ENCODE peak calls at places on chromosome X, in seven cellular contexts. W is cardiac fibroblast; I is pancreas; M is CD8-positive, alpha-beta T cell; P is fibroblast of the aortic adventitia; Y is choroid plexus epithelial cell; H is HFF-Myc. D is an unnamed sample.

GRCh38 chrX:35858916-35859315 is 60.6 kb upstream of the CFAP47 start:
- DNase-seq in Y (no peak), M (no peak), I (no peak), H (no peak), P (no peak), W (no peak), D (no peak)

GRCh38 chrX:1685460-1685859 is 70.6 kb downstream of the ASMT start:
- DNase-seq in H (no peak), W (no peak), P (no peak), Y (no peak), I (no peak), M (no peak), D (no peak)

GRCh38 chrX:40415675-40416074 is 165.1 kb upstream of the ATP6AP2 start:
- DNase-seq in M (no peak), P (no peak), I (no peak), W (no peak), Y (no peak), H (no peak), D (peak)

GRCh38 chrX:14356401-14356800 is 172.9 kb upstream of the GLRA2 start:
- DNase-seq in W (no peak), M (no peak), I (no peak), H (no peak), P (peak), Y (peak), D (no peak)

GRCh38 chrX:38941675-38942074 is 140.4 kb downstream of the MID1IP1 start:
- DNase-seq in P (peak), H (no peak), Y (no peak), I (no peak), W (peak), M (no peak), D (no peak)

GRCh38 chrX:137746289-137746688 is 180.4 kb downstream of the ZIC3 start:
- DNase-seq in Y (no peak), I (no peak), M (no peak), W (no peak), H (no peak), P (no peak), D (no peak)

GRCh38 chrX:38304010-38304409 is 23.3 kb downstream of the RPGR start:
- DNase-seq in H (no peak), Y (peak), M (no peak), P (peak), W (peak), I (no peak), D (no peak)

GRCh38 chrX:53984895-53985294 is 59.4 kb downstream of the PHF8 start:
- DNase-seq in I (no peak), W (no peak), H (no peak), P (no peak), M (no peak), Y (no peak), D (no peak)

GRCh38 chrX:7316280-7316679 is 168.3 kb upstream of the PUDP start:
- DNase-seq in W (no peak), P (no peak), M (no peak), Y (no peak), H (no peak), I (no peak), D (no peak)

GRCh38 chrX:153517421-153517820 is at the start of gene ATP2B3:
- DNase-seq in W (no peak), I (no peak), M (no peak), H (no peak), Y (no peak), P (no peak), D (no peak)

GRCh38 chrX:155864655-155865054 is 16.5 kb upstream of the VAMP7 start:
- DNase-seq in W (peak), P (peak), H (no peak), Y (peak), M (no peak), I (no peak), D (no peak)

GRCh38 chrX:19888419-19888879 is 1.0 kb upstream of the SH3KBP1 start:
- DNase-seq in I (no peak), M (peak), H (peak), W (peak), P (peak), Y (peak), D (peak)

GRCh38 chrX:117996918-117997480 is 119.6 kb downstream of the KLHL13 start:
- DNase-seq in W (no peak), I (no peak), M (no peak), H (no peak), Y (no peak), P (no peak), D (no peak)

GRCh38 chrX:4655743-4656142 is 942.3 kb upstream of the PRKX start:
- DNase-seq in Y (no peak), H (no peak), I (no peak), M (no peak), W (no peak), P (no peak), D (no peak)

GRCh38 chrX:39065051-39065871 is 264.0 kb downstream of the MID1IP1 start:
- DNase-seq in P (no peak), M (no peak), I (no peak), H (no peak), Y (no peak), W (no peak), D (no peak)

GRCh38 chrX:39450578-39450977 is 647.2 kb downstream of the BCOR start:
- DNase-seq in I (no peak), Y (no peak), M (peak), W (no peak), H (no peak), P (no peak), D (no peak)

GRCh38 chrX:21493226-21493850 is 119.1 kb downstream of the CNKSR2 start:
- DNase-seq in H (no peak), Y (peak), P (peak), M (no peak), I (no peak), W (no peak), D (no peak)

GRCh38 chrX:42752730-42753129 is 25.2 kb downstream of the PPP1R2C start:
- DNase-seq in P (peak), M (no peak), H (no peak), I (no peak), Y (no peak), W (peak), D (no peak)

GRCh38 chrX:154750301-154751120 is at the start of gene GAB3:
- DNase-seq in Y (peak), I (peak), M (peak), W (peak), H (no peak), P (peak), D (no peak)

GRCh38 chrX:9851890-9852289 is 65.7 kb downstream of the SHROOM2 start:
- DNase-seq in W (no peak), Y (no peak), M (no peak), P (no peak), I (no peak), H (no peak), D (no peak)

GRCh38 chrX:113260474-113260873 is 419.8 kb upstream of the AMOT start:
- DNase-seq in H (no peak), M (no peak), Y (no peak), I (no peak), W (peak), P (no peak), D (no peak)

GRCh38 chrX:3962511-3963350 is 249.3 kb upstream of the PRKX start:
- DNase-seq in I (no peak), W (peak), P (peak), Y (peak), H (no peak), M (no peak), D (no peak)

GRCh38 chrX:15822922-15823321 is 31.7 kb downstream of the AP1S2 start:
- DNase-seq in M (no peak), H (no peak), I (no peak), P (no peak), Y (no peak), W (no peak), D (no peak)

GRCh38 chrX:118226060-118226428 is 109.4 kb upstream of the KLHL13 start:
- DNase-seq in M (no peak), P (peak), H (no peak), I (no peak), Y (peak), W (peak), D (no peak)

GRCh38 chrX:122866527-122866926 is 317.6 kb upstream of the GRIA3 start:
- DNase-seq in P (peak), W (peak), I (no peak), M (no peak), Y (peak), H (peak), D (no peak)

GRCh38 chrX:20112022-20112421 is 4.7 kb downstream of the MAP7D2 start:
- DNase-seq in W (no peak), Y (no peak), M (no peak), P (no peak), I (no peak), H (no peak), D (no peak)

GRCh38 chrX:7891928-7892327 is 35.3 kb downstream of the PNPLA4 start:
- DNase-seq in Y (peak), H (no peak), M (no peak), P (no peak), W (peak), I (no peak), D (no peak)

GRCh38 chrX:25343060-25343459 is 327.3 kb upstream of the ARX start:
- DNase-seq in Y (no peak), P (no peak), W (no peak), M (no peak), I (no peak), H (no peak), D (no peak)
- TF ChIP-seq CTCF in Y (no peak), P (no peak), W (no peak), M (no peak), I (no peak), H (no peak), D (no peak)

GRCh38 chrX:130120746-130121504 is 10.6 kb upstream of the ELF4 start:
- DNase-seq in W (peak), Y (peak), M (peak), I (peak), H (peak), P (peak), D (peak)
- H3K4me3 ChIP-seq in W (no peak), Y (peak), M (peak), I (no peak), H (peak), P (peak), D (peak)

DNA sequence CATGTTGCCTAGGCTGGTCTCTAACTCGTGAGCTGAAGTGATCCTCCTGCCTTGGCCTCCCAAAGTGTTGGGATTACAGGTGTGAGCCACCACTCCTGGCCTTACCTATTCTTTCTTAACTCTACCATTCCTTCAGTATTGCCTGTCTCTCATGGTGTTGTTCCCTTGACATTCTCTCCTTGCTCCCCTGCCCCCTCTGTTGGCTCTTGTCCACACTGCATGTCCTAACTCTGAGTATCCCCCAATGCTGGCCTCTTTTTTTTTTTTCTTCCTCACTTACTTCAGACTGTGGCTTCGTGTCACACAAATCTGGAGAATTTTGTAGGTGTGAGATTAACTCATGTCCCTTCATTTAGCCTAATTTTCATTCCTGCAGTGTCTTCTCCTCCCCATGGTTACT is 22.9 kb upstream of the FRMPD4 start:
- DNase-seq in I (no peak), Y (no peak), M (no peak), H (no peak), P (no peak), W (no peak), D (no peak)
- TF ChIP-seq CTCF in I (no peak), Y (peak), M (no peak), H (no peak), P (no peak), W (no peak), D (no peak)

DNA sequence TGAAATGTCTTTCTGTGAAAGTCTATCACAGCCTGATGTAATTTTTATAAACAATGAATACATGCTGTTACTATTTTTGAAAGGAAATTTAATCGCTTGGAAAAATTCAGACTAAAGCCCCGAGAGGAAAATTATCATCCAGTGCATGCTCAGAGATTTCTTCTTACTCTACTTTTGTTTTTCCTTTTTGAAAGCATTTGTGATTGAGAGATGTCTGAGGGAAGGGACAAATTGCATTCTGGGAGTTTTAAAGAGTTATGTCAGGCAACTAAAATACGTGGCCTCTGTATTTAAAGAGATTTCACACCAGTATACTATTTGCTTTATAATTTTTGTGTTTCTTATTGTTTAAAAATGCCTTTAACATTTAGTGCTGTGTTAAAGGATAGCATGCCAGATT is 1.4 kb upstream of the ZFX start:
- DNase-seq in Y (peak), M (no peak), W (no peak), P (no peak), H (no peak), I (no peak), D (no peak)
- H3K4me3 ChIP-seq in Y (no peak), M (no peak), W (no peak), P (no peak), H (no peak), I (no peak), D (no peak)

D was measured in prostate gland.